ENCODE peak calls at places on chromosomes 13 and 19, in four cellular contexts. O is HepG2, I is K562, V is HCT116. Y is an unnamed sample.

GRCh38 chr13:89755729-89756492 is 1591.6 kb upstream of the MIR17HG start:
- DNase-seq in O (no peak), I (no peak), V (no peak), Y (no peak)

GRCh38 chr13:94416454-94417080 is 62.9 kb downstream of the DCT start:
- DNase-seq in O (peak; percentile 67), I (no peak), V (peak; percentile 51), Y (no peak)

GRCh38 chr19:49968279-49968922 is 7.4 kb upstream of the SIGLEC11 start:
- DNase-seq in O (no peak), I (no peak), V (no peak), Y (no peak)

GRCh38 chr19:51462681-51463080 is 4.4 kb upstream of the SIGLEC8 start:
- DNase-seq in O (no peak), I (no peak), V (no peak), Y (no peak)

GRCh38 chr19:14350866-14351265 is 30.4 kb upstream of the ADGRE5 start:
- DNase-seq in O (no peak), I (peak; percentile 2), V (no peak), Y (no peak)

GRCh38 chr19:57071414-57071813 is 48.4 kb upstream of the USP29 start:
- DNase-seq in O (no peak), I (no peak), V (no peak), Y (no peak)

GRCh38 chr19:54158812-54159351 is 639 bp downstream of the LENG1 start:
- DNase-seq in O (no peak), I (no peak), V (no peak), Y (no peak)

GRCh38 chr13:29607465-29607864 is 12.0 kb upstream of the SLC7A1 start:
- DNase-seq in O (no peak), I (no peak), V (no peak), Y (no peak)

GRCh38 chr13:23352161-23352560 is 81.3 kb downstream of the SACS start:
- DNase-seq in O (no peak), I (no peak), V (no peak), Y (no peak)

GRCh38 chr19:50893047-50893737 is 18.0 kb downstream of the KLK4 start:
- DNase-seq in O (no peak), I (peak; percentile 54), V (peak; percentile 33), Y (no peak)

GRCh38 chr13:46392967-46393366 is 5.9 kb upstream of the RUBCNL start:
- DNase-seq in O (no peak), I (no peak), V (no peak), Y (no peak)

GRCh38 chr13:79508224-79508961 is 27.4 kb downstream of the NDFIP2 start:
- DNase-seq in O (no peak), I (no peak), V (no peak), Y (no peak)

GRCh38 chr13:113646921-113647340 is 11.1 kb downstream of the ATP4B start:
- DNase-seq in O (no peak), I (no peak), V (no peak), Y (no peak)

GRCh38 chr13:100208002-100208401 is 119.1 kb downstream of the PCCA start:
- DNase-seq in O (no peak), I (no peak), V (no peak), Y (no peak)

GRCh38 chr19:36775768-36776167 is 3.2 kb upstream of the ZNF850 start:
- DNase-seq in O (no peak), I (no peak), V (no peak), Y (no peak)

GRCh38 chr19:33902802-33903488 is 106.3 kb downstream of the KCTD15 start:
- DNase-seq in O (no peak), I (peak; percentile 63), V (no peak), Y (no peak)

GRCh38 chr13:96141032-96141431 is 51.1 kb downstream of the HS6ST3 start:
- DNase-seq in O (peak; percentile 20), I (no peak), V (no peak), Y (peak; percentile 4)

GRCh38 chr19:39362682-39363657 is 20.7 kb downstream of the SAMD4B start:
- DNase-seq in O (no peak), I (no peak), V (no peak), Y (no peak)

GRCh38 chr19:31232220-31232619 is 117.0 kb downstream of the TSHZ3 start:
- DNase-seq in O (no peak), I (no peak), V (no peak), Y (no peak)

GRCh38 chr19:17294051-17294891 is 9.0 kb downstream of the ABHD8 start:
- DNase-seq in O (no peak), I (peak; percentile 88), V (no peak), Y (no peak)

GRCh38 chr19:55590621-55591020 is 8.7 kb downstream of the FIZ1 start:
- DNase-seq in O (no peak), I (peak; percentile 62), V (peak; percentile 42), Y (no peak)

GRCh38 chr13:91242652-91243051 is 104.8 kb upstream of the MIR17HG start:
- DNase-seq in O (no peak), I (no peak), V (no peak), Y (no peak)

GRCh38 chr19:10137751-10138682 is 18.3 kb upstream of the EIF3G start:
- DNase-seq in O (no peak), I (no peak), V (no peak), Y (no peak)

GRCh38 chr13:54433511-54434206 is 1405.0 kb downstream of the OLFM4 start:
- DNase-seq in O (peak; percentile 10), I (no peak), V (no peak), Y (no peak)

GRCh38 chr13:109256866-109257760 is 529.3 kb downstream of the IRS2 start:
- DNase-seq in O (peak; percentile 74), I (no peak), V (peak; percentile 78), Y (peak; percentile 87)

GRCh38 chr13:26961890-26962615 is 201.5 kb upstream of the GPR12 start:
- DNase-seq in O (peak; percentile 92), I (peak; percentile 19), V (no peak), Y (no peak)

GRCh38 chr13:51058461-51059167 is 52.5 kb downstream of the C13orf42 start:
- DNase-seq in O (no peak), I (no peak), V (no peak), Y (no peak)

GRCh38 chr13:24747248-24748151 is 16.5 kb upstream of the RNF17 start:
- DNase-seq in O (no peak), I (no peak), V (no peak), Y (no peak)

GRCh38 chr13:112614835-112615234 is 26.9 kb upstream of the TUBGCP3 start:
- DNase-seq in O (no peak), I (no peak), V (no peak), Y (no peak)

GRCh38 chr19:11151181-11151580 is 4.4 kb downstream of the SPC24 start:
- DNase-seq in O (no peak), I (no peak), V (no peak), Y (no peak)

GRCh38 chr13:90156390-90156789 is 1191.1 kb upstream of the MIR17HG start:
- DNase-seq in O (no peak), I (no peak), V (no peak), Y (no peak)

GRCh38 chr13:94178625-94179244 is 300.7 kb downstream of the DCT start:
- DNase-seq in O (peak; percentile 53), I (no peak), V (no peak), Y (no peak)

GRCh38 chr13:48595330-48596127 is 58.2 kb upstream of the CYSLTR2 start:
- DNase-seq in O (peak; percentile 79), I (peak; percentile 9), V (peak; percentile 50), Y (peak; percentile 43)

GRCh38 chr13:48801255-48801654 is 147.5 kb downstream of the CYSLTR2 start:
- DNase-seq in O (no peak), I (no peak), V (no peak), Y (no peak)

GRCh38 chr13:40518481-40518882 is 148.0 kb downstream of the FOXO1 start:
- DNase-seq in O (no peak), I (no peak), V (no peak), Y (no peak)
- TF ChIP-seq TCF7L2 in O (no peak), I (no peak), V (no peak), Y (no peak)

DNA sequence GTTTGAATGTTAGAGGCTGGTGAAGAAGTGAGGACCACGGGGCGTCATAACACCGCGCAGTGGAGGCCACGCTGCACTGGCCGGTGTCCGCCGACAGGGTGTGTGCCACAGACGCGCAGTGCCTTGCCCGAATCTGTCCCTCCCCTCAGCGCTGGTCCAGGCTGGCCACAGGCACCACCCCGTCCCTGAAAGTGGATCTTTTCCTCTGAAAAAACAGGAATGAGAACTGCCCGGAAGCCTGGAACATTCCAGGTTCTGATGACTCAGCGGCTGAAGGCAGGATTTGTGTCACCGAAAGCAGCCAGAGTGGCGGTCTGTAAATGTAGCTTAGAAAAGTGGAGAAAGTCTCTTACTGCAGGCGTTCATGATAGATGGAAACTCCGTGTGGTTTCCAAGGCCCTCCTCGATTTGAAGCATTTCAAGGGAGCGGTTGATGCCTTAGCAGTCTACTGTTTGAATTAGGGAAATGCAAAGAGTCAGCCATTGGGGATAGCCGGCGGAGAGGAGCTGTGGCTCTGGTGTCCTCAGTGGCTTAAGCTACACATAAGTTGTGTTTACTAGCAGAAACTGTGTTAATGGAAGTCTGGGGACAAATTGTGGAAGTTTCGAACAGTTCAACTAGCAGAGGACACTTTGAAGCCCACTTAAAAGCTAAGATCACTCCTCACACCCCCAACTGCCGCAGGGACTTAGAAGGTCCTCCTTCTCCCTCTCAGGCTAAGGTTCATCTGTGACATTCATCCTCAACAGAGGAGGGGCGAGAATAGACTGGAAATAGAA is 70.8 kb downstream of the NUFIP1 start:
- DNase-seq in O (peak; percentile 88), I (peak; percentile 67), V (peak; percentile 86), Y (peak; percentile 82)
- TF ChIP-seq REST in O (no peak), I (no peak), V (no peak), Y (no peak)

GRCh38 chr13:42373048-42373812 is 101.3 kb downstream of the AKAP11 start:
- DNase-seq in O (no peak), I (no peak), V (no peak), Y (no peak)

GRCh38 chr13:42370229-42370628 is 98.3 kb downstream of the AKAP11 start:
- DNase-seq in O (no peak), I (no peak), V (no peak), Y (no peak)

GRCh38 chr13:42364613-42365000 is 92.7 kb downstream of the AKAP11 start:
- DNase-seq in O (no peak), I (no peak), V (no peak), Y (no peak)

GRCh38 chr13:42367836-42368235 is 95.9 kb downstream of the AKAP11 start:
- DNase-seq in O (no peak), I (no peak), V (no peak), Y (no peak)

GRCh38 chr13:42369071-42369795 is 97.3 kb downstream of the AKAP11 start:
- DNase-seq in O (no peak), I (no peak), V (no peak), Y (no peak)
- TF ChIP-seq TCF7L2 in O (no peak), I (no peak), V (no peak), Y (no peak)

GRCh38 chr19:41363371-41363752 is 587 bp downstream of the B9D2 start:
- DNase-seq in O (no peak), I (no peak), V (no peak), Y (no peak)

GRCh38 chr19:41366089-41366488 is 2.1 kb upstream of the B9D2 start:
- DNase-seq in O (no peak), I (no peak), V (no peak), Y (no peak)

GRCh38 chr19:41362143-41362847 is 1.7 kb downstream of the B9D2 start:
- DNase-seq in O (no peak), I (no peak), V (no peak), Y (no peak)

GRCh38 chr19:41364546-41365391 is 820 bp upstream of the B9D2 start:
- DNase-seq in O (no peak), I (no peak), V (no peak), Y (no peak)

GRCh38 chr19:41363753-41364545 is at the start of gene B9D2:
- DNase-seq in O (peak; percentile 96), I (peak; percentile 97), V (peak; percentile 96), Y (peak; percentile 91)
- TF ChIP-seq REST in O (no peak), I (peak; percentile 78), V (no peak), Y (no peak)